ENCODE peak calls at places on chromosome 13, in six cellular contexts. E, J, U, Y, C and L are unnamed samples.

GRCh38 chr13:98143601-98144500 is 957 bp downstream of the FARP1 start:
- DNase-seq in E (peak), J (no peak), Y (no peak), U (no peak), C (no peak), L (no peak)

GRCh38 chr13:23667750-23668149 is 97.5 kb downstream of the TNFRSF19 start:
- DNase-seq in E (no peak), U (no peak), J (no peak), Y (no peak), C (no peak), L (no peak)

GRCh38 chr13:33872005-33872351 is 54.0 kb downstream of the RFC3 start:
- DNase-seq in Y (no peak), E (no peak), C (no peak), J (no peak), U (no peak), L (no peak)

GRCh38 chr13:107271226-107271625 is 703.3 kb upstream of the ARGLU1 start:
- DNase-seq in J (no peak), C (peak), Y (no peak), E (no peak), U (peak), L (no peak)

GRCh38 chr13:104426435-104426834 is 1360.2 kb upstream of the SLC10A2 start:
- DNase-seq in U (no peak), E (no peak), C (no peak), J (no peak), Y (no peak), L (no peak)

GRCh38 chr13:104466016-104466415 is 1399.8 kb upstream of the SLC10A2 start:
- DNase-seq in C (no peak), J (no peak), Y (no peak), U (peak), E (no peak), L (no peak)

GRCh38 chr13:65985632-65986031 is 1244.5 kb downstream of the PCDH9 start:
- DNase-seq in C (no peak), U (no peak), E (no peak), J (peak), Y (no peak), L (no peak)

GRCh38 chr13:88086577-88086976 is 415.4 kb downstream of the SLITRK5 start:
- DNase-seq in C (no peak), J (no peak), E (no peak), U (peak), Y (no peak), L (no peak)

GRCh38 chr13:75783906-75784485 is 147.9 kb downstream of the LMO7 start:
- DNase-seq in Y (no peak), E (no peak), J (peak), C (no peak), U (no peak), L (no peak)

GRCh38 chr13:48653074-48654054 is at the start of gene CYSLTR2:
- DNase-seq in U (no peak), E (no peak), Y (no peak), C (peak), J (peak), L (no peak)

GRCh38 chr13:26664286-26664685 is 96.3 kb downstream of the GPR12 start:
- DNase-seq in U (no peak), J (no peak), Y (no peak), C (no peak), E (no peak), L (no peak)

GRCh38 chr13:73039201-73040108 is 19.4 kb upstream of the KLF5 start:
- DNase-seq in Y (no peak), C (no peak), U (no peak), E (no peak), J (no peak), L (no peak)

GRCh38 chr13:24664726-24665409 is 15.3 kb upstream of the ATP12A start:
- DNase-seq in J (no peak), E (no peak), Y (no peak), U (peak), C (no peak), L (no peak)

GRCh38 chr13:48266967-48267639 is 34.1 kb downstream of the ITM2B start:
- DNase-seq in C (no peak), J (no peak), U (no peak), Y (no peak), E (no peak), L (no peak)

GRCh38 chr13:74573654-74574053 is 439.4 kb upstream of the KLF12 start:
- DNase-seq in Y (no peak), E (no peak), C (no peak), J (peak), U (no peak), L (no peak)

GRCh38 chr13:27621116-27621365 is 651 bp upstream of the POLR1D start:
- DNase-seq in C (no peak), J (no peak), U (no peak), E (no peak), Y (no peak), L (no peak)

GRCh38 chr13:46307554-46307953 is 79.5 kb downstream of the RUBCNL start:
- DNase-seq in Y (no peak), E (no peak), J (no peak), C (peak), U (no peak), L (no peak)

GRCh38 chr13:96651598-96651997 is 342.7 kb downstream of the OXGR1 start:
- DNase-seq in Y (no peak), C (no peak), E (no peak), J (no peak), U (no peak), L (no peak)

GRCh38 chr13:102323505-102323904 is 78.3 kb downstream of the FGF14 start:
- DNase-seq in J (no peak), Y (no peak), E (no peak), U (no peak), C (no peak), L (no peak)

GRCh38 chr13:30157616-30157993 is 149.7 kb downstream of the KATNAL1 start:
- DNase-seq in C (no peak), J (no peak), U (no peak), Y (no peak), E (no peak), L (no peak)

GRCh38 chr13:31015207-31015606 is 82.8 kb downstream of the TEX26 start:
- DNase-seq in U (no peak), Y (no peak), J (no peak), C (no peak), E (no peak), L (no peak)

GRCh38 chr13:110559429-110559943 is 2.0 kb downstream of the RAB20 start:
- DNase-seq in Y (no peak), U (peak), J (no peak), C (no peak), E (no peak), L (no peak)
- H3K4me3 ChIP-seq in Y (peak), U (no peak), J (no peak), C (no peak), E (peak), L (peak)

GRCh38 chr13:40251343-40252032 is 415.0 kb downstream of the FOXO1 start:
- DNase-seq in U (peak), C (no peak), E (no peak), J (no peak), Y (no peak), L (no peak)
- TF ChIP-seq CTCF in U (no peak), C (no peak), E (no peak), J (no peak), Y (no peak), L (peak)

GRCh38 chr13:100545684-100546061 is 42.9 kb downstream of the GGACT start:
- DNase-seq in J (no peak), U (no peak), C (no peak), Y (no peak), E (no peak), L (no peak)

GRCh38 chr13:100544866-100545683 is 43.5 kb downstream of the GGACT start:
- DNase-seq in J (no peak), Y (no peak), E (no peak), U (peak), C (no peak), L (no peak)

GRCh38 chr13:100542546-100543156 is 45.9 kb downstream of the GGACT start:
- DNase-seq in J (peak), Y (no peak), E (no peak), C (peak), U (peak), L (no peak)

GRCh38 chr13:100541882-100542545 is 46.6 kb downstream of the GGACT start:
- DNase-seq in E (no peak), Y (no peak), J (no peak), C (peak), U (peak), L (no peak)

DNA sequence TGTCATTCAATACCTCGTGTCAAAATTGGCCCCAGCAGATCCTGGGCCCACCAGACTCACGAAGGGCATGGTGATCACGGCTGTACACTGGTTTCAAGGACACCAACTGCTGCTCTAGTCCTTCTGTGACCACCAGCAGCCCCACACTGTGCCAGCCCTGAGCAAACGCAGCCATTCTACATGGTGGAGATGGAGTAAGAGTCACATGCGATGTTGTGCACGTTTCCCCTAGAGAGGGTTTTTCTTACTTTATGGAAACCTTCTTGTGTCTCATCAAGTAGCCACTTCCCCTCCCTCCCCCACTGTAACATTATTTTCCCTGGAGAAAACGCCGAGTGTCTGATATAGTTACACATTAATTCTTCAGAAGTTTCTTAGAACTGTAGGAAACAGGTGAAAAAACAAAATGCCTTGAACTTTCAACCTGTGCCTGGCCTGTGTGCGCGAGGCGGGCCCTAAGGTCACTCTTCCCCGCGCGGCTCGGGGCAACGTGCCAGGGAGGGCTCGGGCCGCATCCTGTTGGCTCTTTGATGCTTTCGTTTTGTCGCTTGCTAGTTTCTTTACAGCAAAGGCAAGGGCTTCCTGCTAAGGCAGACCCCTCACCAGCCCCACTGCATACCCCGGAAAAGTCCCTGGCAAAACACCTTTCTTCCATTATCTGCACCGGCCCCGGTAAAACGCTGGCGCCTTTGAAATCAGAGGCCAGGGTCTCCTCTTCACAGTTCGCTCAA is 44.6 kb downstream of the GGACT start:
- DNase-seq in E (no peak), J (no peak), U (no peak), Y (no peak), C (no peak), L (no peak)
- H3K4me3 ChIP-seq in E (no peak), J (no peak), U (no peak), Y (no peak), C (no peak), L (peak)

DNA sequence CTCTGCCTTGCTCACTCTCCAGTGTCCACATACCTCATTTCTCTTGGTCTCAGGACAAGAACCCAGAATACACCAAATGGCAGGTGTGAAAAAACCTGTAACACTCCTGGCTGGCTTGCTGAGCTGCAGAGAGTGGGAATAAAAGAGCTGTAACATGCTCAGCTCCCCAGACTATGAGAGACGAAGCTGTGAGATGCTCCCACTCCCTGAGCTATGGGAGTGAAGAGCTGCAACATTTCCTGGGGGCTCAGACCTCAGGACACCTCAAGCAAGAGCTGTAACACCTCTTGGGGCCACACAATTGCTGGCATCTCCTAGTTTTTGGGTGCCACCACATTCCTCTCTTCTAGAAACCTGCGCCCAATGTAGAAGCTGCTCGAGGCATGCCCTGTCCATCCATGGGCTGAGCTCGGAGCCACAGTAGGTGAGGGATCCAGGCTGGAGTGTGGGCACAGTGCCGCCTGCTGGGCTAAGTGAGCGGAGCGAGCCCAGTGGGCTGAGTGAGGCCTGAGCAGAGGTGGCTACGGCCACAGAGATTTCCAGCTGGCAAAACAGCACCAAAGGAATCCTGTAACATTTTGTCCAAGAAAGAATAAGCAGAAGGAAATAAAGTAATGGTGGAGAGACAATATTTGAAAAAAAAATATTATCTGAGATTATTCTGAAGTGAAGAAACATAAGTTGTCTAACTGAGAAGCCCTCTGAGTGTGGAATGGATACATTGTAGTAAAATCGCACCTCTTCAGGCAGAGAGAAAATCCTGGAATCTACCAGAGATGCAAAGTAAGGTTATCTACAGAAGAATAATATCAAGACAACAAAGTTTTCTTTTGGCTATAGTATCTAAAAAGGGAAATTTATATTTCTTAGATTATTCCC is 186.2 kb upstream of the PCDH9 start:
- DNase-seq in J (peak), C (no peak), Y (no peak), E (no peak), U (no peak), L (no peak)
- TF ChIP-seq CTCF in J (peak), C (peak), Y (no peak), E (no peak), U (peak), L (peak)

GRCh38 chr13:112053744-112054615 is 13.0 kb upstream of the SOX1 start:
- DNase-seq in Y (no peak), E (no peak), J (no peak), U (no peak), C (no peak), L (no peak)

GRCh38 chr13:112052213-112052612 is 14.7 kb upstream of the SOX1 start:
- DNase-seq in Y (no peak), E (no peak), C (no peak), J (no peak), U (no peak), L (no peak)

GRCh38 chr13:112055032-112055416 is 11.9 kb upstream of the SOX1 start:
- DNase-seq in J (no peak), E (no peak), U (no peak), C (no peak), Y (no peak), L (no peak)

GRCh38 chr13:112054616-112055015 is 12.3 kb upstream of the SOX1 start:
- DNase-seq in E (no peak), C (no peak), Y (no peak), J (no peak), U (no peak), L (no peak)

DNA sequence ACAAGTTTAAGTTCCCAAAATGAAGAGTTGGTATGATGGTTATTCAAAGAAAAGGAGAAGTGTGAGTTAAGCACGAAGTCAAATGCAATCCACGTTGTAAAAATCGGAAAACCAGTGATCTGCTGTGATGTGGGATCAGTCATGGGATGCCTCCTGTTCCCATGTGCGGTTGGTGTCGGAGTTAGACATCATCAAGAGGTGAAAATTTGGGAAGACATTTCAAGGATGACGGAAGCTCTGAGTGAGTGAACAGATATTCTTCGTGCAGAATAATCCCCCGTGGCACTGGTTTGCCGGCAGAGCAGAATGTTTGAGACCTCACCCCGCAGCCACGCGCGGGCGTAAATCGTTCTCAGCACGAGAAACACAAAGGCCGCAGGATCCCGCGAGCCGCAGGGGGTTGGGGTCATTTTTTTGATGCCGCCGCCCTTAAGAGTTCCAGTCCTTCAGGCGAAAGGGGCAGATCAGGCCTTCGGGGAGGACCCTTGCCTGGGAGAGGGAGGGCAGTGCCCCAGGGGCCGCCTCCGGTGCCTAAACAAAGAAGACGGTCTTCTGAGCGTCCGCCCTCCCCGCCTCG is 13.7 kb upstream of the SOX1 start:
- DNase-seq in U (no peak), C (no peak), Y (no peak), E (no peak), J (no peak), L (no peak)
- H3K4me3 ChIP-seq in U (no peak), C (no peak), Y (no peak), E (no peak), J (no peak), L (no peak)

GRCh38 chr13:42497798-42498197 is 76.2 kb upstream of the TNFSF11 start:
- DNase-seq in J (no peak), U (peak), Y (no peak), C (peak), E (no peak), L (peak)

GRCh38 chr13:42495256-42495655 is 78.7 kb upstream of the TNFSF11 start:
- DNase-seq in C (no peak), J (no peak), U (peak), Y (no peak), E (no peak), L (no peak)

GRCh38 chr13:42494157-42494556 is 79.8 kb upstream of the TNFSF11 start:
- DNase-seq in C (no peak), J (no peak), E (no peak), U (no peak), Y (no peak), L (no peak)

GRCh38 chr13:42495751-42496150 is 78.2 kb upstream of the TNFSF11 start:
- DNase-seq in J (no peak), C (no peak), E (no peak), U (no peak), Y (no peak), L (no peak)

GRCh38 chr13:42498521-42498920 is 75.4 kb upstream of the TNFSF11 start:
- DNase-seq in E (no peak), U (no peak), J (no peak), C (no peak), Y (no peak), L (no peak)
- TF ChIP-seq CTCF in E (no peak), U (no peak), J (no peak), C (peak), Y (no peak), L (no peak)

GRCh38 chr13:22074403-22074802 is 403.5 kb downstream of the FGF9 start:
- DNase-seq in U (no peak), J (no peak), C (no peak), E (no peak), Y (no peak), L (no peak)

GRCh38 chr13:22073718-22074117 is 402.8 kb downstream of the FGF9 start:
- DNase-seq in C (no peak), Y (no peak), J (no peak), E (no peak), U (no peak), L (no peak)

GRCh38 chr13:22077205-22077683 is 406.4 kb downstream of the FGF9 start:
- DNase-seq in J (no peak), Y (no peak), U (no peak), C (no peak), E (no peak), L (no peak)

GRCh38 chr13:22077764-22078163 is 406.9 kb downstream of the FGF9 start:
- DNase-seq in U (no peak), J (no peak), E (no peak), Y (no peak), C (no peak), L (no peak)

DNA sequence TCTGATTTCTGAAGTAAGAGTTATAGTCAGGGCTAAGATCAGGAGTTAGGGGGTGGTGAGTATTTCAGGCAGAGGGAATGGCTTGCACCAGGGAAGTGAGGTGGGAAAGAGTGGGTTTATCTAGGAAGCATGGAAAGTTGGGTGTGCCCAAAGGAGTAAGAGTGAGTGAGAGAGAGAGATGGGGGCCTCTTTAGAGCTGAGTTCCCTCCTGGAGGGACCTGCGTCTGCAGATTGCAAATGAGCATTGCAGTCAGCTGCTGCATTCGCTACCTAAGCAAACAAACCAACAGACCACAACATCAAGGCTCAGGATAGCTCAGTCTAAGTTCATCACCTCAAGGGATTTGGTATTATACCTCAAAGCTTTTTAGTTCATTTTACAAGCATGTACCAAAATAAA is 405.8 kb downstream of the FGF9 start:
- DNase-seq in U (no peak), J (no peak), C (no peak), E (no peak), Y (no peak), L (no peak)
- H3K4me3 ChIP-seq in U (no peak), J (no peak), C (no peak), E (no peak), Y (no peak), L (no peak)

GRCh38 chr13:36431204-36432105 is 840 bp upstream of the CCNA1 start:
- DNase-seq in Y (no peak), J (no peak), E (no peak), U (no peak), C (no peak), L (no peak)
- TF ChIP-seq CTCF in Y (no peak), J (no peak), E (no peak), U (no peak), C (no peak), L (no peak)

DNA sequence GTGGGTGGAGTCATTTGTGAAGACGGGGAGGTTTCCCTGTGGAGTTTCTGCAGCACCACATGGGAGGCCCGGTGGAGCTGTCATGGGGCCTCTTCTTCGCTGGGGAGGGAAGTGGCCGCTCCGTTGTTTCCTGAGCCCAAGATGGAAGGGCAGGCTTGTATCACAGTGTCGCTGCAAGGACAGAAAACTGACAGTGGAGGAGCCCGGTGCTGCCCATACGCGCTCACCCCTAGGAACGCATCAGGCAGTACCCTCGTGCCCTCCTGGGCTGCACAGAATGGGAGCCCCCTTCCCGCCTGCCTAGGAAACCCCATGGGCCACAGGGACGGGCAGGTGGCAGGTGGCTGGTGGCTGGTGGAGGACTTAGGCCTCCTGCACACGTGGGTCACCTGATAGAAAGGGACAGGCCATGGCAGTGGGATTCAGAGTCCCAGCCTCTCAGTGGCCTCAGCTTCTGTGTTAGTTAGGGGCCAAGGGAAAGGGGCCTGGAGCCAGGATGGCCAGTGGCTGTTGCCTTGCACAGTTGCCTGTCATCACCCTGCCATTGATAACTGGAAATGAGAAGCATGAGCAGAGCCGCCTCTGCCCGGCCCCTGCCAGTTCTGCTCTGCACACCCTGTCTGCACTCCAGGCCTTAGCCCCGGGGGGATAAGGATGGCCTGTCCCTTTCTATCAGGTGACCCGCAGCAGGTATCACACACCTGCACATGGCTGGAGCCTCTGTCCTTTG is 7.6 kb downstream of the COL4A2 start:
- DNase-seq in E (no peak), C (no peak), Y (no peak), J (no peak), U (no peak), L (no peak)
- H3K4me3 ChIP-seq in E (no peak), C (no peak), Y (peak), J (no peak), U (no peak), L (no peak)